ENCODE peak calls at places on chromosomes 16 and 17, in four cellular contexts. G is H1, V is SK-N-SH, O is K562. C is an unnamed sample.

GRCh38 chr16:89473791-89474414 is 16.5 kb downstream of the ANKRD11 start:
- DNase-seq in G (no peak), V (no peak), O (no peak), C (no peak)

GRCh38 chr17:28745052-28745776 is 1.4 kb downstream of the TRAF4 start:
- DNase-seq in G (no peak), V (peak; percentile 58), O (peak; percentile 51), C (peak; percentile 68)

GRCh38 chr16:27253526-27253930 is 15.0 kb downstream of the NSMCE1 start:
- DNase-seq in G (no peak), V (no peak), O (no peak), C (no peak)

GRCh38 chr17:41492351-41492750 is 2.6 kb upstream of the KRT36 start:
- DNase-seq in G (no peak), V (no peak), O (no peak), C (no peak)

GRCh38 chr16:9119795-9120194 is 28.4 kb downstream of the HAPSTR1 start:
- DNase-seq in G (no peak), V (no peak), O (no peak), C (no peak)

GRCh38 chr16:75566889-75567255 is 693 bp downstream of the GABARAPL2 start:
- DNase-seq in G (no peak), V (peak; percentile 46), O (peak; percentile 51), C (peak; percentile 33)

GRCh38 chr17:74523308-74523707 is 8.0 kb downstream of the CD300LB start:
- DNase-seq in G (no peak), V (no peak), O (no peak), C (no peak)

GRCh38 chr17:151886-152859 is 14.8 kb downstream of the SCGB1C2 start:
- DNase-seq in G (no peak), V (no peak), O (no peak), C (no peak)

GRCh38 chr16:31441956-31442355 is 633 bp downstream of the ZNF843 start:
- DNase-seq in G (no peak), V (no peak), O (no peak), C (no peak)

GRCh38 chr17:14745122-14745521 is 444.2 kb downstream of the HS3ST3B1 start:
- DNase-seq in G (no peak), V (no peak), O (no peak), C (no peak)

GRCh38 chr16:12976491-12976890 is 75.1 kb downstream of the SHISA9 start:
- DNase-seq in G (no peak), V (no peak), O (no peak), C (no peak)

GRCh38 chr17:68437979-68438877 is 19.1 kb downstream of the WIPI1 start:
- DNase-seq in G (no peak), V (no peak), O (peak; percentile 31), C (no peak)

GRCh38 chr17:54979657-54980056 is 11.1 kb downstream of the STXBP4 start:
- DNase-seq in G (no peak), V (no peak), O (no peak), C (no peak)

GRCh38 chr16:32116080-32116479 is 137.0 kb upstream of the TP53TG3D start:
- DNase-seq in G (no peak), V (no peak), O (peak; percentile 0), C (no peak)

GRCh38 chr17:63436523-63437110 is 9.5 kb downstream of the CYB561 start:
- DNase-seq in G (no peak), V (peak; percentile 73), O (peak; percentile 34), C (peak; percentile 60)

GRCh38 chr16:31440511-31441184 is 1.9 kb downstream of the ZNF843 start:
- DNase-seq in G (no peak), V (no peak), O (no peak), C (no peak)

GRCh38 chr17:63165420-63165819 is 199.4 kb downstream of the TANC2 start:
- DNase-seq in G (no peak), V (no peak), O (no peak), C (no peak)

GRCh38 chr17:48951572-48951971 is 6.9 kb upstream of the SNF8 start:
- DNase-seq in G (no peak), V (no peak), O (no peak), C (no peak)

DNA sequence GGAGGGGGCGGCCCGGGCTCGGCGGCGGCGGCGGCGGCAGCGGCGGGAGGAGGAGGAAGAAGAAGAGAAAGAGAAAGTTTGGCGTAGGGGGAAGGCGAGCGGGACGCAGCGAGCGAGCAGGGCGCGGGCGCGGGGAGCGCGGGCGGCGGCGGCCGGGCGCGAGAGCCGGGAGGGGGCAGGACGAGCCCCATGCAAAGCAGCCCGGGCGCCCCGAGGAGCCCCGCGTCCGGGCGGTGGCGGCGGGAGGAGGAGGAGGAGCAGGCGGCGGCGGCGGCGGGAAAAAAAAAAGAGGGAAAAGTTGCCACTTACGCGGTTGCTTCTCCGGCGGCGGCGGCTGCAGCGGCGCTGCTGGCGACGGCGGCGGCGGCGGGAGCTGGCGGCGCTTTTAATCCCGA is 10.3 kb upstream of the ZFHX3 start:
- DNase-seq in G (no peak), V (peak; percentile 72), O (peak; percentile 35), C (no peak)
- TF ChIP-seq TEAD4 in G (no peak), V (no peak), O (no peak), C (no peak)

DNA sequence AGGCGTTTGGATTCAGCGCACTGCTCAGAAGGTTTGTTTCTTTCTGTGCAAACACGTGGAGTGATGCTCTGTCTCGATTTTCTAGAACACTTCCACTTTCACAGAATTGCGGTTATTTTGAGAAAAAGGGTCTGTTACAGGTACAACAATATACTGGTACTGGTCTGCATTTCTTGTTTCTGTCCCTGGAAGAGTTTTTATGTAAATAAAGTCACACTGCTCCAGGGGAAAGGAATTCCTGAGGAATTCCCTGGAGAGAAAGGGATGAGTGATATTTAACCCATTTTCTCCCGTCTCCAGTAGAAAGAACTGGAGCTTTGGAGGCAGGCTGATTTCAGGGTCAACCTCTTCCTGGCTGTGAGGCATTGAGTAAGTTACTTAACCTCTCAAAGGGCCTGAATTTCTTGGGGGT is 16.2 kb upstream of the RMI2 start:
- DNase-seq in G (no peak), V (no peak), O (no peak), C (no peak)
- TF ChIP-seq TEAD4 in G (peak; percentile 77), V (no peak), O (no peak), C (no peak)

GRCh38 chr17:79612468-79613194 is 1.8 kb upstream of the RBFOX3 start:
- DNase-seq in G (peak; percentile 78), V (peak; percentile 92), O (peak; percentile 80), C (peak; percentile 93)
- TF ChIP-seq TEAD4 in G (peak; percentile 31), V (no peak), O (no peak), C (no peak)

GRCh38 chr17:35875439-35876139 is 4.6 kb downstream of the CCL5 start:
- DNase-seq in G (no peak), V (no peak), O (no peak), C (no peak)
- TF ChIP-seq TEAD4 in G (no peak), V (no peak), O (no peak), C (no peak)

GRCh38 chr17:33712120-33712519 is 419.0 kb upstream of the ASIC2 start:
- DNase-seq in G (no peak), V (no peak), O (no peak), C (peak; percentile 23)
- TF ChIP-seq TEAD4 in G (no peak), V (no peak), O (no peak), C (no peak)

GRCh38 chr17:27352481-27353460 is 58.9 kb downstream of the WSB1 start:
- DNase-seq in G (no peak), V (no peak), O (no peak), C (no peak)
- TF ChIP-seq TEAD4 in G (no peak), V (no peak), O (no peak), C (no peak)

GRCh38 chr16:20847577-20847976 is 41.2 kb downstream of the REXO5 start:
- DNase-seq in G (no peak), V (no peak), O (no peak), C (no peak)

GRCh38 chr16:20844054-20844453 is 37.7 kb downstream of the REXO5 start:
- DNase-seq in G (no peak), V (no peak), O (no peak), C (no peak)

GRCh38 chr16:20844588-20844987 is 38.3 kb downstream of the REXO5 start:
- DNase-seq in G (no peak), V (no peak), O (no peak), C (no peak)

GRCh38 chr16:20849587-20850390 is 43.5 kb downstream of the REXO5 start:
- DNase-seq in G (no peak), V (peak; percentile 50), O (peak; percentile 46), C (peak; percentile 79)

DNA sequence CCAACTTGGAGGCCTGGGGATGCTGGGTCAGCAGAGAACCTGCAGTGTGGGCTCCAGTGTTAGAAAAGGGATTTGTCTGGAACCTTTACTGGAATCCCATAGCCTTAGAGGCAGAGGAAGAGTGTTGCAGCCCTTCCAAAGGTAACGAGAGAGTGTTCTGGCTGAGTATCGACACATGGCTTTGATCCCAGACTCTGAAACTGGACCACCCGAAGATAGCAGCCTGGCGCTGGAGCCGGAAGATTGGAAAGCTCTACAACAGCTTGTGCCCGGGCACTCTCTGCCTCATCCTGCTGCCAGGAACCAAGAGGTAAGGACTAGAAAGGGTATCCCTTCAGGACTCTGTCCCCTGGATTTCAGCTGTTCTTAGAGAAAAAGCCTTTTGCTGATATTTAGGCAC is 39.7 kb downstream of the REXO5 start:
- DNase-seq in G (no peak), V (no peak), O (no peak), C (no peak)
- TF ChIP-seq TEAD4 in G (no peak), V (no peak), O (no peak), C (no peak)

GRCh38 chr16:77897038-77897437 is 108.7 kb downstream of the VAT1L start:
- DNase-seq in G (no peak), V (peak; percentile 25), O (no peak), C (no peak)
- TF ChIP-seq TEAD4 in G (no peak), V (peak; percentile 50), O (no peak), C (no peak)

GRCh38 chr16:86714166-86714565 is 135.8 kb downstream of the FOXL1 start:
- DNase-seq in G (no peak), V (no peak), O (no peak), C (no peak)
- TF ChIP-seq TEAD4 in G (no peak), V (no peak), O (no peak), C (no peak)

DNA sequence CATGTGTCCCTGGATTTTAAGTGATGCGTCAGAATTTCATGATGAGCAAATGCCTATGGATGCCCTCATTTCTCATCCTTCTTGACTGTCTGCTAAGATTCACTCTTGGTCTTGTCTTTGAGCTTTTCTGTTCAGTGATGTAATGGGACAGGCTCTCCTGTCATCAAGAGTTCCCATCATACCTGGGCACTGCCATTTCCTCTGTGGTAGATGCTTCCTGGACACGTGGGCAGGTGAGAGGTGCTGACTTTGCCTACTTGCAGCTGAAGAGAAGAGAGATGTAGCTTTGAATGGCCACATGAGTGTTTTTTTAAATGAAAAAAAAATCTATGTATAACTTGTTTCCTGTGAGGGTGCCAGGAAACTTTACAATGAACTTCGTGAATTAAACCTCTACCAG is 557.7 kb downstream of the MAF start:
- DNase-seq in G (no peak), V (no peak), O (no peak), C (no peak)
- TF ChIP-seq TEAD4 in G (no peak), V (no peak), O (no peak), C (no peak)

C was measured in WTC11.